ENCODE peak calls at places on chromosomes 2 and 18, in five cellular contexts. One of them, this sample, is unnamed.

GRCh38 chr2:119713819-119714490 is 35.0 kb downstream of the TMEM177 start:
- DNase-seq in H1: no peak
- DNase-seq in K562: no peak
- DNase-seq in GM12878: no peak
- DNase-seq in HepG2: no peak
- DNase-seq in this sample: no peak

GRCh38 chr2:97781981-97782380 is 68.6 kb downstream of the ZAP70 start:
- DNase-seq in K562: no peak
- DNase-seq in H1: no peak
- DNase-seq in GM12878: no peak
- DNase-seq in HepG2: no peak
- DNase-seq in this sample: no peak

GRCh38 chr18:75008186-75008585 is 200.8 kb downstream of the PTGR3 start:
- DNase-seq in K562: no peak
- DNase-seq in HepG2: no peak
- DNase-seq in GM12878: no peak
- DNase-seq in H1: no peak
- DNase-seq in this sample: no peak

GRCh38 chr2:102301867-102302362 is 9.4 kb upstream of the IL1RL1 start:
- DNase-seq in GM12878: peak
- DNase-seq in HepG2: no peak
- DNase-seq in H1: peak
- DNase-seq in K562: peak
- DNase-seq in this sample: peak

GRCh38 chr2:41966920-41967319 is 80.9 kb upstream of the PKDCC start:
- DNase-seq in K562: no peak
- DNase-seq in H1: no peak
- DNase-seq in HepG2: no peak
- DNase-seq in GM12878: no peak
- DNase-seq in this sample: peak

GRCh38 chr2:57443985-57444501 is 602.6 kb upstream of the VRK2 start:
- DNase-seq in GM12878: no peak
- DNase-seq in HepG2: no peak
- DNase-seq in K562: no peak
- DNase-seq in H1: no peak
- DNase-seq in this sample: no peak

GRCh38 chr2:20021405-20022009 is 9.0 kb upstream of the MATN3 start:
- DNase-seq in H1: no peak
- DNase-seq in K562: no peak
- DNase-seq in HepG2: no peak
- DNase-seq in GM12878: no peak
- DNase-seq in this sample: no peak

GRCh38 chr18:14900435-14900834 is 152.5 kb downstream of the ANKRD30B start:
- DNase-seq in GM12878: no peak
- DNase-seq in HepG2: no peak
- DNase-seq in K562: no peak
- DNase-seq in H1: no peak
- DNase-seq in this sample: no peak

GRCh38 chr2:105934467-105934866 is 189.8 kb downstream of the NCK2 start:
- DNase-seq in GM12878: no peak
- DNase-seq in HepG2: peak
- DNase-seq in K562: no peak
- DNase-seq in H1: no peak
- DNase-seq in this sample: no peak

GRCh38 chr2:31151501-31151900 is 13.3 kb upstream of the GALNT14 start:
- DNase-seq in H1: no peak
- DNase-seq in K562: peak
- DNase-seq in GM12878: no peak
- DNase-seq in HepG2: no peak
- DNase-seq in this sample: no peak

GRCh38 chr2:2635025-2635528 is 304.0 kb upstream of the MYT1L start:
- DNase-seq in K562: no peak
- DNase-seq in GM12878: no peak
- DNase-seq in H1: no peak
- DNase-seq in HepG2: no peak
- DNase-seq in this sample: no peak

GRCh38 chr2:74778381-74779371 is 55.3 kb upstream of the HK2 start:
- DNase-seq in GM12878: no peak
- DNase-seq in H1: peak
- DNase-seq in HepG2: peak
- DNase-seq in K562: no peak
- DNase-seq in this sample: peak
- TF ChIP-seq HDAC2 in GM12878: no peak
- TF ChIP-seq HDAC2 in H1: no peak
- TF ChIP-seq HDAC2 in HepG2: peak
- TF ChIP-seq HDAC2 in K562: no peak
- TF ChIP-seq HDAC2 in this sample: no peak

DNA sequence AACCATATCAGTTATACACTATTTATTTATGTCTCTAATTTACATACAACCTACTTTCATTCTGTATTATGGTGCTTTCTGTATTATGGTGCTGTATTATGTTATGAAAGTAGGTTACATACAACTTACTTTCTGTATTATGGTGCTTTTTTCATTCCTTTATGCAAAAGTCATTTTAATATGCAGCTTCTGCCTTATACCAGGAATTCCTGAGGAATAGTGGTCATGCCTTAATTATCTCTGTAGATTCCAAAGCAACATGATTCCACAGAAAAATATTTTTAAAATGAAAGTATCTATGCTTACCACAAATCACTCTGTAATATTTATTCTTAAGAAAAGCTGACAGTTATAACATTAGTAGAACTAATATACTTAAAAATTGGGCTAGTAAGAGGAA is 922.0 kb upstream of the NRXN1 start:
- DNase-seq in H1: no peak
- DNase-seq in GM12878: no peak
- DNase-seq in HepG2: no peak
- DNase-seq in K562: no peak
- DNase-seq in this sample: no peak
- TF ChIP-seq RAD21 in H1: no peak
- TF ChIP-seq RAD21 in GM12878: no peak
- TF ChIP-seq RAD21 in HepG2: no peak
- TF ChIP-seq RAD21 in K562: no peak
- TF ChIP-seq RAD21 in this sample: no peak

GRCh38 chr2:109695290-109695689 is 81.1 kb downstream of the SOWAHC start:
- DNase-seq in K562: no peak
- DNase-seq in H1: no peak
- DNase-seq in HepG2: no peak
- DNase-seq in GM12878: no peak
- DNase-seq in this sample: no peak

GRCh38 chr2:109692013-109692738 is 78.0 kb downstream of the SOWAHC start:
- DNase-seq in HepG2: no peak
- DNase-seq in GM12878: no peak
- DNase-seq in K562: no peak
- DNase-seq in H1: no peak
- DNase-seq in this sample: no peak

GRCh38 chr2:109690822-109691541 is 76.8 kb downstream of the SOWAHC start:
- DNase-seq in HepG2: peak
- DNase-seq in GM12878: no peak
- DNase-seq in H1: no peak
- DNase-seq in K562: no peak
- DNase-seq in this sample: no peak

GRCh38 chr2:109690457-109690821 is 76.3 kb downstream of the SOWAHC start:
- DNase-seq in H1: no peak
- DNase-seq in GM12878: no peak
- DNase-seq in K562: no peak
- DNase-seq in HepG2: no peak
- DNase-seq in this sample: no peak

GRCh38 chr2:109694190-109694589 is 80.0 kb downstream of the SOWAHC start:
- DNase-seq in HepG2: peak
- DNase-seq in H1: no peak
- DNase-seq in K562: no peak
- DNase-seq in GM12878: no peak
- DNase-seq in this sample: no peak
- TF ChIP-seq HDAC2 in HepG2: no peak
- TF ChIP-seq HDAC2 in H1: no peak
- TF ChIP-seq HDAC2 in K562: no peak
- TF ChIP-seq HDAC2 in GM12878: no peak
- TF ChIP-seq HDAC2 in this sample: no peak

GRCh38 chr2:173355132-173355865 is 627 bp downstream of the CDCA7 start:
- DNase-seq in K562: peak
- DNase-seq in H1: peak
- DNase-seq in HepG2: peak
- DNase-seq in GM12878: no peak
- DNase-seq in this sample: peak

GRCh38 chr2:173358617-173359016 is 3.9 kb downstream of the CDCA7 start:
- DNase-seq in K562: no peak
- DNase-seq in HepG2: no peak
- DNase-seq in H1: no peak
- DNase-seq in GM12878: no peak
- DNase-seq in this sample: no peak

GRCh38 chr2:173355866-173356508 is 1.3 kb downstream of the CDCA7 start:
- DNase-seq in GM12878: no peak
- DNase-seq in H1: no peak
- DNase-seq in K562: no peak
- DNase-seq in HepG2: peak
- DNase-seq in this sample: no peak

GRCh38 chr2:173357351-173357750 is 2.7 kb downstream of the CDCA7 start:
- DNase-seq in K562: no peak
- DNase-seq in H1: no peak
- DNase-seq in HepG2: no peak
- DNase-seq in GM12878: no peak
- DNase-seq in this sample: no peak

GRCh38 chr2:173359231-173359630 is 4.6 kb downstream of the CDCA7 start:
- DNase-seq in GM12878: peak
- DNase-seq in HepG2: no peak
- DNase-seq in K562: no peak
- DNase-seq in H1: no peak
- DNase-seq in this sample: no peak
- TF ChIP-seq RAD21 in GM12878: no peak
- TF ChIP-seq RAD21 in HepG2: no peak
- TF ChIP-seq RAD21 in K562: no peak
- TF ChIP-seq RAD21 in H1: no peak
- TF ChIP-seq RAD21 in this sample: no peak

GRCh38 chr18:7017013-7017412 is 100.6 kb downstream of the LAMA1 start:
- DNase-seq in GM12878: no peak
- DNase-seq in K562: no peak
- DNase-seq in HepG2: no peak
- DNase-seq in H1: no peak
- DNase-seq in this sample: no peak

GRCh38 chr18:7020995-7021777 is 96.4 kb downstream of the LAMA1 start:
- DNase-seq in H1: no peak
- DNase-seq in K562: peak
- DNase-seq in HepG2: no peak
- DNase-seq in GM12878: no peak
- DNase-seq in this sample: no peak

GRCh38 chr18:7025194-7025593 is 92.4 kb downstream of the LAMA1 start:
- DNase-seq in HepG2: no peak
- DNase-seq in GM12878: no peak
- DNase-seq in K562: no peak
- DNase-seq in H1: no peak
- DNase-seq in this sample: no peak

GRCh38 chr18:7023581-7023980 is 94.0 kb downstream of the LAMA1 start:
- DNase-seq in K562: no peak
- DNase-seq in HepG2: no peak
- DNase-seq in GM12878: no peak
- DNase-seq in H1: no peak
- DNase-seq in this sample: no peak

GRCh38 chr18:7021994-7022840 is 95.4 kb downstream of the LAMA1 start:
- DNase-seq in HepG2: peak
- DNase-seq in K562: peak
- DNase-seq in H1: no peak
- DNase-seq in GM12878: no peak
- DNase-seq in this sample: peak
- TF ChIP-seq HDAC2 in HepG2: no peak
- TF ChIP-seq HDAC2 in K562: no peak
- TF ChIP-seq HDAC2 in H1: no peak
- TF ChIP-seq HDAC2 in GM12878: no peak
- TF ChIP-seq HDAC2 in this sample: no peak

DNA sequence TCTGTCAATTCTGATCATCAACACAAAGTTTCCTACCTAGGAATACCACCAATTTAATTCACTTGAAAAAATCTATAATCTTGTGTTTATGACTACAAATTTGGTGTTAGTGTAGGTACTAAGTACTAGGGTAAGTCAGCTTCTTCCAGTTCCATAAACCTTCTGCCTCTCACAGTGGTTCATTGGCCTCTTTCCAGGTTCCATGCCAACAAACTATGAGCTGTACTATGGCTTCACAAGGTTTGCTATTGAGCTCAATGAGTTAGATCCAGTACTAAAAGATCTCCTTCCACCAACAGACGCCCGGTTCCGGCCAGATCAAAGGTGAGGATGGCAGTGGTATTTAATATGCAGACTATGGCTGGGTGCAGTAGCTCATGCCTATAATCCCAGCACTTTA is 58.8 kb downstream of the PRKRA start:
- DNase-seq in GM12878: no peak
- DNase-seq in H1: no peak
- DNase-seq in K562: no peak
- DNase-seq in HepG2: no peak
- DNase-seq in this sample: no peak
- TF ChIP-seq RAD21 in GM12878: no peak
- TF ChIP-seq RAD21 in H1: no peak
- TF ChIP-seq RAD21 in K562: no peak
- TF ChIP-seq RAD21 in HepG2: no peak
- TF ChIP-seq RAD21 in this sample: no peak

DNA sequence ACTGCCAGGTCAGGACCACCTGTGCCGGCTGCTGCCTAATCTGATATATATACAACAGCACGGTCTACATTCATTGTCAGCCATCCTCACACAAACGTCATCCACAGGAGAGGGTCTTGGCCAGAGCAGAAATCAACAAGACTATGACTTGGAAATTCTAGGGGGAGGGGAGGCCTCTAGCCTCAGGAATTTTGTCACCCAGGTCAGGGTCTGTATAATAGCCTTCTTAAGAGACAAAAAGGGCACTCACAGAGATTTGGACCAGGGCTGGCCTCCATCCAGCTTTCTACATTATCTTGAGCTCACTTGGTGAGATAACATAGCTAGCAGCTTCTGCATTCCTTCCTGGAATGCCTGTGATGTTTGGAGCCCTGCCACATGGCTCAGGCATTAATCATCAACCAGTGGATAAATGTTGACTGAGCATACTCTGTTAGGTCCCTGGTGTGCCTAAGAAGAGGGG is 50.4 kb upstream of the CTIF start:
- DNase-seq in H1: no peak
- DNase-seq in GM12878: no peak
- DNase-seq in K562: peak
- DNase-seq in HepG2: peak
- DNase-seq in this sample: peak
- TF ChIP-seq HDAC2 in H1: no peak
- TF ChIP-seq HDAC2 in GM12878: no peak
- TF ChIP-seq HDAC2 in K562: no peak
- TF ChIP-seq HDAC2 in HepG2: peak
- TF ChIP-seq HDAC2 in this sample: no peak

This sample was measured in A549.